ENCODE peak calls at places on chromosomes 11 and 22, in seven cellular contexts. F, V, Q, L, X, B and A are unnamed samples.

GRCh38 chr11:100593321-100593720 is 93.8 kb upstream of the ARHGAP42 start:
- DNase-seq in F (peak; percentile 15), V (no peak), Q (no peak), L (no peak), X (peak; percentile 82), B (no peak), A (no peak)

GRCh38 chr11:125165664-125166346 is 1.3 kb downstream of the PKNOX2 start:
- DNase-seq in F (no peak), V (peak; percentile 43), Q (no peak), L (no peak), X (no peak), B (peak; percentile 42), A (no peak)

GRCh38 chr22:27461470-27461869 is 340.1 kb downstream of the MN1 start:
- DNase-seq in F (no peak), V (peak; percentile 97), Q (no peak), L (peak; percentile 50), X (no peak), B (no peak), A (peak; percentile 34)

GRCh38 chr22:39498368-39498767 is 3.7 kb upstream of the MIEF1 start:
- DNase-seq in F (no peak), V (no peak), Q (peak; percentile 47), L (no peak), X (peak; percentile 31), B (no peak), A (no peak)

GRCh38 chr11:115759622-115760527 is 255.7 kb upstream of the CADM1 start:
- DNase-seq in F (peak; percentile 56), V (no peak), Q (no peak), L (no peak), X (no peak), B (no peak), A (no peak)

GRCh38 chr11:26442131-26442530 is 110.2 kb downstream of the ANO3 start:
- DNase-seq in F (peak; percentile 41), V (peak; percentile 88), Q (no peak), L (peak; percentile 54), X (no peak), B (no peak), A (no peak)

GRCh38 chr11:86570457-86570856 is 102.0 kb downstream of the ME3 start:
- DNase-seq in F (no peak), V (no peak), Q (no peak), L (no peak), X (no peak), B (no peak), A (no peak)

GRCh38 chr22:46355996-46356471 is 20.5 kb downstream of the TRMU start:
- DNase-seq in F (no peak), V (no peak), Q (no peak), L (no peak), X (no peak), B (no peak), A (no peak)

GRCh38 chr11:57458410-57459111 is 1.8 kb upstream of the RTN4RL2 start:
- DNase-seq in F (no peak), V (peak; percentile 29), Q (peak; percentile 62), L (no peak), X (peak; percentile 92), B (peak; percentile 70), A (no peak)

GRCh38 chr11:129117595-129118350 is 74.4 kb downstream of the ARHGAP32 start:
- DNase-seq in F (peak; percentile 86), V (peak; percentile 87), Q (peak; percentile 29), L (peak; percentile 49), X (no peak), B (peak; percentile 13), A (peak; percentile 11)

GRCh38 chr11:9384535-9385287 is at the start of gene IPO7:
- DNase-seq in F (peak; percentile 97), V (peak; percentile 93), Q (peak; percentile 90), L (peak; percentile 57), X (peak; percentile 91), B (peak; percentile 91), A (peak; percentile 85)

GRCh38 chr11:117883063-117883462 is 6.6 kb upstream of the FXYD6 start:
- DNase-seq in F (no peak), V (no peak), Q (no peak), L (no peak), X (no peak), B (no peak), A (no peak)

GRCh38 chr22:50473088-50473487 is 1.7 kb downstream of the SBF1 start:
- DNase-seq in F (no peak), V (no peak), Q (no peak), L (no peak), X (no peak), B (peak; percentile 74), A (no peak)

GRCh38 chr22:49663311-49663711 is 164.4 kb downstream of the BRD1 start:
- DNase-seq in F (no peak), V (no peak), Q (no peak), L (no peak), X (no peak), B (no peak), A (no peak)

GRCh38 chr11:73404048-73404447 is 27.8 kb downstream of the RELT start:
- DNase-seq in F (peak; percentile 87), V (peak; percentile 69), Q (peak; percentile 54), L (no peak), X (no peak), B (no peak), A (no peak)

GRCh38 chr22:33841281-33842005 is 78.8 kb downstream of the LARGE1 start:
- DNase-seq in F (no peak), V (peak; percentile 79), Q (no peak), L (no peak), X (no peak), B (peak; percentile 20), A (no peak)

GRCh38 chr11:4890279-4890678 is 8.6 kb downstream of the OR51T1 start:
- DNase-seq in F (no peak), V (peak; percentile 4), Q (no peak), L (no peak), X (no peak), B (no peak), A (no peak)

GRCh38 chr11:15750535-15751297 is 605.6 kb downstream of the SOX6 start:
- DNase-seq in F (no peak), V (no peak), Q (no peak), L (no peak), X (no peak), B (no peak), A (no peak)

GRCh38 chr11:35012467-35013191 is 96.2 kb downstream of the PDHX start:
- DNase-seq in F (no peak), V (no peak), Q (no peak), L (no peak), X (no peak), B (no peak), A (no peak)

GRCh38 chr11:66262696-66263095 is 5.7 kb upstream of the RAB1B start:
- DNase-seq in F (no peak), V (no peak), Q (no peak), L (no peak), X (no peak), B (no peak), A (no peak)

GRCh38 chr11:96781082-96781481 is 391.3 kb downstream of the JRKL start:
- DNase-seq in F (no peak), V (peak; percentile 2), Q (no peak), L (no peak), X (no peak), B (no peak), A (no peak)

GRCh38 chr22:45505991-45506743 is 3.5 kb downstream of the FBLN1 start:
- DNase-seq in F (no peak), V (no peak), Q (no peak), L (no peak), X (no peak), B (no peak), A (no peak)

GRCh38 chr11:134632347-134633119 is 220.5 kb upstream of the B3GAT1 start:
- DNase-seq in F (no peak), V (no peak), Q (no peak), L (no peak), X (no peak), B (no peak), A (no peak)

GRCh38 chr22:50581950-50582561 is 593 bp downstream of the CHKB start:
- DNase-seq in F (peak; percentile 35), V (peak; percentile 11), Q (no peak), L (no peak), X (peak; percentile 43), B (no peak), A (no peak)